ENCODE peak calls at places on chromosomes 5 and 9, in four cellular contexts. X is breast epithelium, U is hepatocyte, P is left ventricle myocardium inferior. E is an unnamed sample. For H3K36me3, the result is how much of the 10 kb centered on the place peaks cover.

GRCh38 chr9:77772641-77773040 is 124.5 kb upstream of the GNA14 start:
- DNase-seq in U (no peak), P (no peak), X (no peak), E (no peak)

GRCh38 chr9:114282507-114282906 is 40.4 kb upstream of the ORM1 start:
- DNase-seq in X (no peak), U (no peak), P (peak), E (no peak)

GRCh38 chr5:6279607-6280006 is 98.7 kb downstream of the MED10 start:
- DNase-seq in U (no peak), X (no peak), P (no peak), E (no peak)

GRCh38 chr9:90007516-90008430 is 403.0 kb downstream of the GADD45G start:
- DNase-seq in U (peak), X (no peak), P (no peak), E (no peak)

GRCh38 chr9:12166511-12166910 is 526.7 kb upstream of the TYRP1 start:
- DNase-seq in U (no peak), X (no peak), P (no peak), E (no peak)

GRCh38 chr9:135349212-135349962 is 130.2 kb upstream of the PPP1R26 start:
- DNase-seq in P (no peak), X (no peak), U (no peak), E (no peak)

GRCh38 chr5:125149503-125149902 is 403.1 kb upstream of the ZNF608 start:
- DNase-seq in X (no peak), P (no peak), U (no peak), E (no peak)

GRCh38 chr5:3197237-3197636 is 398.4 kb upstream of the IRX1 start:
- DNase-seq in U (no peak), X (no peak), P (no peak), E (no peak)

GRCh38 chr5:31291323-31291854 is 97.9 kb downstream of the CDH6 start:
- DNase-seq in P (no peak), X (no peak), U (no peak), E (no peak)

GRCh38 chr5:178630475-178630930 is 3.7 kb upstream of the CLK4 start:
- DNase-seq in P (no peak), U (peak), X (no peak), E (no peak)

GRCh38 chr9:90167920-90168319 is 474.7 kb downstream of the DIRAS2 start:
- DNase-seq in P (no peak), U (no peak), X (no peak), E (no peak)

GRCh38 chr5:181114844-181115778 is 15.9 kb downstream of the OR2V1 start:
- DNase-seq in U (peak), X (no peak), P (no peak), E (no peak)

GRCh38 chr9:114836769-114837168 is 30.9 kb upstream of the TNFSF15 start:
- DNase-seq in X (no peak), P (no peak), U (no peak), E (no peak)

GRCh38 chr5:6472792-6473191 is 24.1 kb downstream of the UBE2QL1 start:
- DNase-seq in U (no peak), P (no peak), X (no peak), E (no peak)

GRCh38 chr5:60488466-60489130 is 211.4 kb downstream of the DEPDC1B start:
- DNase-seq in U (no peak), P (no peak), X (no peak), E (no peak)

GRCh38 chr5:171316258-171317121 is 7.4 kb downstream of the TLX3 start:
- DNase-seq in X (no peak), U (no peak), P (no peak), E (no peak)

GRCh38 chr5:38824821-38825220 is 21.0 kb upstream of the OSMR start:
- DNase-seq in X (no peak), U (no peak), P (no peak), E (no peak)

GRCh38 chr9:129633848-129634247 is 7.9 kb downstream of the NTMT1 start:
- DNase-seq in U (no peak), P (no peak), X (no peak), E (no peak)

GRCh38 chr9:129633207-129633606 is 7.2 kb downstream of the NTMT1 start:
- DNase-seq in X (no peak), U (no peak), P (no peak), E (no peak)

GRCh38 chr9:129630967-129631672 is 5.2 kb downstream of the NTMT1 start:
- DNase-seq in P (peak), U (no peak), X (no peak), E (no peak)

GRCh38 chr9:129631673-129632129 is 5.7 kb downstream of the NTMT1 start:
- DNase-seq in X (no peak), U (no peak), P (no peak), E (no peak)

DNA sequence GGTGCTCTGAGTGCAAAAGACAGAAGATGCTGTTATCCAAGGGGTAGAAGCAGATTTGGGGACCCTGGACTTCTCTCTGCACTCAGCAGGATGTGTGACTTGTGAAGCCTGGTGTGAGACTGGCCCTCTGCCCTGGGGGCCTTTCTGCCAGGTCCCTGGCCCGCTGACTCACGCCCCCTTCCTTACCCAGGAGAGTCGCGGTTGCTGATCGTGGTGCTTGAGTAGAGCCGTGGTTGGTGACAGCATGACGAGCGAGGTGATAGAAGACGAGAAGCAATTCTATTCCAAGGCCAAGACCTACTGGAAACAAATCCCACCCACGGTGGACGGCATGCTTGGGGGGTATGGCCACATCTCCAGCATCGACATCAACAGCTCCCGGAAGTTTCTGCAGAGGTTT is 6.5 kb downstream of the NTMT1 start:
- DNase-seq in U (no peak), X (no peak), P (no peak), E (no peak)
- H3K36me3 ChIP-seq in U (under half), X (under half), P (half or more), E (under half)

GRCh38 chr9:128100581-128100980 is 26.9 kb downstream of the PTGES2 start:
- DNase-seq in P (no peak), X (no peak), U (no peak), E (no peak)

GRCh38 chr9:128099932-128100491 is 27.5 kb downstream of the PTGES2 start:
- DNase-seq in P (no peak), X (no peak), U (peak), E (peak)

GRCh38 chr9:128101690-128102089 is 25.8 kb downstream of the PTGES2 start:
- DNase-seq in U (no peak), X (no peak), P (peak), E (peak)

GRCh38 chr9:128102196-128102595 is 25.3 kb downstream of the PTGES2 start:
- DNase-seq in U (no peak), X (no peak), P (no peak), E (no peak)

DNA sequence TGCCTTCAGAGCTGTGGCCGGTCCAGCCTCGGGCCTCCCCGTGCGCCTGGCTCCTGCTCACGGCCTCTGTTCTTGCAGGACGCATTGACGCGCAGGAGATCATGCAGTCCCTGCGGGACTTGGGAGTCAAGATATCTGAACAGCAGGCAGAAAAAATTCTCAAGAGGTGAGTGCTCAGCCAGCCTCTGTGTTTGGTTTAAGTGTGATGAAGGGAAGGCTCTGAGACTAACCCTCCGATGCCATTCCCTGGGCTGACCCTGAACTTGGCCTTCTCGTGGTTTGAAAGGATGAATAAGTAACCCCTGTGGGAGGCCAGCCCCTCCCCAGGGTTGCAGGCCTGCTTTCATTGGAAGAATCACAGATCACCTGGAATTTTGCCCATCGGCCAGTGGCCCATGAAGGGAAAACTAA is 26.3 kb downstream of the PTGES2 start:
- DNase-seq in X (no peak), U (peak), P (no peak), E (no peak)
- H3K36me3 ChIP-seq in X (under half), U (under half), P (half or more), E (under half)

DNA sequence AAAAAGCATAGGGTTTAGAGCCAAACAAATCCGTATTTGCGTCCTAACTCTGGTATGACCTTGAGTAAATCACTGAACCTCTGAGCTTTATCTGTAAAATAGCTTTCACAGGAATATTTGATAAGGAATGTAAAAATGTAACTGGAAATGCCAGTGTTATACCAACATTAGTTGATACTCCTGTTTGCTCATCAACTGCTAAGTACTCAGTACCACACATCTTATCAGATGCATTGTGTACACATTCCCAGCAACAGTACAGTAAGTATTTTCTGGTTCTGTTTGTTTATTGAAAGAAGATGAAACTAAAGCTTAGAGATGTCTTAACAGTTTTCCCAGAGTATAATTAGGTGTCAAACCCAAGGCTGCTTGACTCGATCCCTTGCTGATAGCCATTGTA is 21.5 kb downstream of the SNAPC3 start:
- DNase-seq in P (no peak), U (no peak), X (no peak), E (no peak)
- H3K36me3 ChIP-seq in P (half or more), U (under half), X (under half), E (under half)

DNA sequence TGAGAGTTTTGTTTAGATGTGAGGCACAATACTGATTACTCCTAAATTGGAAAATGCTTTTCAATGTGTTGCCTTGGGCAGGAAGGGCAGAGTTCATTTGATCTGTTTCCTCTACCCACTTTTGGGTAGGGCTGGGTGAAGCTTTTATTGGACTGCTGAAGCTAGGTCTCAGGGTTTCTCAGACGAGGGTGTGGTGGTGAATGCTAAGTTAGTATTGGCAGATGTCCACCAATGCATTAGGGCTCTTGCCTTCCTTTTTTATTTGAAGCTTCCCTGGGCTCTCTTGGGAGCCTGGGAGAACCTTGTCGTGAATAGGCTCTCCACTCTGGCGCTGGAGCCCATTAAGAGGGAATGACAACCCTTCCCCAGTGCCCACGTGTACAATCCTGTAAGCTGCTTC is 23.1 kb downstream of the SPTAN1 start:
- DNase-seq in P (no peak), U (no peak), X (no peak), E (no peak)
- H3K36me3 ChIP-seq in P (half or more), U (under half), X (under half), E (under half)

DNA sequence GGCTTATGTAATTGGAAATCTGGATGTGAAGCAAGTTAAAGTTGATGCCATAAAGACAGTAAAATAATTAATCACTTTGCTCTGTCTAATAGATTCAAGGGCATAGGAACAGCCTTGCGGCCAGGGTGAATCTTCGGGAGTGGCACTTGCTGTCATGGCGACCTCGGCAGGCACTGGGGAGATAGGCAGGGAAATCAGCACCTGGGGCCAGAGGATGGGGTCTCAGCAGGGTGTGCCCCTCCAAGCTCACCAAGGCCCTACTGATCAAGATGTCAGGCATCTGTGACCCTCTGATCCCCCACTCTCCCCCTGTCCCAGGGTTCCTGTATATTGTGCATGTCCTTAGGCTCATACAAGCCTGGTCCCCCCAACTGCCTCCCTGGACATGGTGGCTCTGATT is 187.3 kb downstream of the MELK start:
- DNase-seq in P (no peak), X (no peak), U (no peak), E (no peak)
- H3K36me3 ChIP-seq in P (under half), X (under half), U (under half), E (under half)

E was measured in psoas muscle.